ENCODE peak calls at places on chromosome 13, in four cellular contexts. H, W, A and Z are unnamed samples.

GRCh38 chr13:33276581-33276980 is 9.0 kb downstream of the STARD13 start:
- DNase-seq in H (no peak), W (no peak), A (no peak), Z (no peak)

GRCh38 chr13:65965496-65965895 is 1264.6 kb downstream of the PCDH9 start:
- DNase-seq in H (no peak), W (no peak), A (no peak), Z (no peak)

GRCh38 chr13:60230593-60230992 is 66.9 kb upstream of the DIAPH3 start:
- DNase-seq in H (no peak), W (no peak), A (no peak), Z (no peak)

GRCh38 chr13:20702530-20702929 is 969 bp upstream of the IL17D start:
- DNase-seq in H (no peak), W (no peak), A (no peak), Z (no peak)

GRCh38 chr13:21481359-21481758 is 22.3 kb upstream of the ZDHHC20 start:
- DNase-seq in H (no peak), W (no peak), A (no peak), Z (no peak)

GRCh38 chr13:50882816-50883215 is 26.8 kb upstream of the RNASEH2B start:
- DNase-seq in H (no peak), W (no peak), A (no peak), Z (no peak)

GRCh38 chr13:110978390-110978789 is 63.5 kb upstream of the ANKRD10 start:
- DNase-seq in H (no peak), W (no peak), A (no peak), Z (no peak)

GRCh38 chr13:30832845-30833332 is 73.2 kb upstream of the MEDAG start:
- DNase-seq in H (peak; percentile 58), W (peak; percentile 70), A (peak; percentile 95), Z (no peak)

GRCh38 chr13:107208889-107209288 is 641.0 kb upstream of the ARGLU1 start:
- DNase-seq in H (no peak), W (no peak), A (no peak), Z (no peak)

GRCh38 chr13:42899266-42899665 is 92.8 kb downstream of the EPSTI1 start:
- DNase-seq in H (no peak), W (no peak), A (no peak), Z (no peak)

GRCh38 chr13:29845440-29846056 is 4.9 kb downstream of the UBL3 start:
- DNase-seq in H (no peak), W (no peak), A (no peak), Z (no peak)

GRCh38 chr13:64723735-64724134 is 2506.4 kb downstream of the PCDH9 start:
- DNase-seq in H (no peak), W (no peak), A (no peak), Z (no peak)

GRCh38 chr13:112071011-112071901 is 4.3 kb downstream of the SOX1 start:
- DNase-seq in H (no peak), W (no peak), A (no peak), Z (no peak)

GRCh38 chr13:108606424-108606823 is 23.0 kb upstream of the MYO16 start:
- DNase-seq in H (no peak), W (no peak), A (no peak), Z (no peak)

GRCh38 chr13:112968380-112968909 is 569 bp upstream of the MCF2L start:
- DNase-seq in H (peak; percentile 64), W (no peak), A (peak; percentile 66), Z (peak; percentile 87)

GRCh38 chr13:51826606-51827005 is 18.4 kb downstream of the TMEM272 start:
- DNase-seq in H (no peak), W (no peak), A (peak; percentile 31), Z (no peak)

GRCh38 chr13:105165449-105166125 is 1369.9 kb downstream of the EFNB2 start:
- DNase-seq in H (peak; percentile 56), W (no peak), A (no peak), Z (no peak)

GRCh38 chr13:105474983-105475382 is 1060.5 kb downstream of the EFNB2 start:
- DNase-seq in H (no peak), W (no peak), A (no peak), Z (no peak)

GRCh38 chr13:60412909-60413616 is 16.0 kb downstream of the TDRD3 start:
- DNase-seq in H (no peak), W (no peak), A (no peak), Z (no peak)

GRCh38 chr13:30157616-30157993 is 149.7 kb downstream of the KATNAL1 start:
- DNase-seq in H (no peak), W (no peak), A (no peak), Z (peak; percentile 56)

GRCh38 chr13:41952749-41953148 is 8.2 kb downstream of the VWA8 start:
- DNase-seq in H (no peak), W (no peak), A (no peak), Z (no peak)

GRCh38 chr13:44312898-44313551 is 60.6 kb upstream of the SERP2 start:
- DNase-seq in H (no peak), W (peak; percentile 52), A (peak; percentile 52), Z (no peak)

GRCh38 chr13:56424246-56424645 is 716.5 kb upstream of the PRR20A start:
- DNase-seq in H (no peak), W (no peak), A (no peak), Z (no peak)

GRCh38 chr13:54241719-54242118 is 1213.1 kb downstream of the OLFM4 start:
- DNase-seq in H (no peak), W (no peak), A (no peak), Z (no peak)

GRCh38 chr13:50589651-50590054 is 253.8 kb downstream of the DLEU7 start:
- DNase-seq in H (no peak), W (no peak), A (no peak), Z (no peak)

GRCh38 chr13:70923863-70924752 is 815.9 kb upstream of the KLHL1 start:
- DNase-seq in H (no peak), W (no peak), A (no peak), Z (no peak)

GRCh38 chr13:90618133-90618532 is 729.4 kb upstream of the MIR17HG start:
- DNase-seq in H (no peak), W (no peak), A (no peak), Z (no peak)

GRCh38 chr13:43878897-43879322 is 630 bp downstream of the CCDC122 start:
- DNase-seq in H (peak; percentile 89), W (peak; percentile 89), A (peak; percentile 50), Z (peak; percentile 91)

GRCh38 chr13:22220186-22221160 is 549.6 kb downstream of the FGF9 start:
- DNase-seq in H (no peak), W (no peak), A (no peak), Z (no peak)

GRCh38 chr13:110824901-110825300 is 90.0 kb downstream of the ANKRD10 start:
- DNase-seq in H (no peak), W (no peak), A (no peak), Z (no peak)

DNA sequence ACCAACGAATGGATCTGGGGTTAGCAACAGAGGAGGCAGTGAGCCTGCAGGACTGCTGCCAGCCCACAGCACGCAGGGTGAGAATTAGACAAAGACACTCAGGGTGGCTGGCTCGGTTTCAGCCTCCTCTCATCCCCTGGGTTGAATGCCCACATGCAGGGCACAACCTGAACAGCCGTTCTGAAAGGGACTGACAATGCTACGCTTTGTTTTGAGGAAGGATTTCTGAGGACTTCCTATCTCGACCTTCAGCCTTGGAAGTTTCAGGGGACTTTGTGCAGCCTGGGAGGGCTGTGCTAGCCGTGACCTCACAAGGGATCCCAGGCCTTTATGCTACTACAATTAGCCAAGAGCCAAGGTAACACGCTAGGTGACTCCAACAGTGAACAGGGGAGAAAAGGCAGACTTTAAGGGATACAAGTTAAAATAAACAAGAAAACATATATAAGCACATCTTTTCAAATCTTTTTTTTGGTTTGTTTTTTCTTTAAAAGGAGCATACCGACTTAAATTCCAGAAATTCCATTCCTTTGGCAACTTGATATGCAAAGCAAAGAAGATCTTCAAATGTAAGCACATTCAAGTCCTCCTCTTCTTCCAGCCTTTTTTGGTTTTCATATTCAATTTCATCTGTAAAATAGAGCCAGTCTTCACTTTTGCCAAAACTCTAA is 34.5 kb upstream of the URAD start:
- DNase-seq in H (no peak), W (no peak), A (no peak), Z (no peak)
- H3K27ac ChIP-seq in H (no peak overlapping the region), W (no peak overlapping the region), A (no peak overlapping the region), Z (no peak overlapping the region)

DNA sequence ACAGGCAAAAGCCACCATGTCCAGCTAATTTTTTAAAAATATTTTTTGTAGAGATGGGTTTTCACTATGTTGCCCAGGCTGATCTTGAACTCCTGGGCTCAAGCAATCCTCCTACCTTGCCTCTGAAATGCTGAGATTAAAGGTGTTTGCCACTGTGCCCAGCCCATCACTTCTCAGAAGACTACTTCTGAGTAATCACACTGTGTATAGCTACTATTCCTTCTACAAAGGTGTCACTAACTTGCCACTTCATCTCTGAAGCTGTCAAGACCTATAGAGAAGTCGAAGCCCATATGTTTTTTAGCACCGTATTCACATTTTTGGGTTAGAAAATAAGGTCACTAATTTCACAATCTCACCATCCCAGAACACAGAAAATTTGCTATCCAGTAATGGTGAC is 36.0 kb upstream of the FNDC3A start:
- DNase-seq in H (no peak), W (no peak), A (no peak), Z (no peak)
- H3K27me3 ChIP-seq in H (no peaks in the 10 kb centered on the region), W (no peaks in the 10 kb centered on the region), A (no peaks in the 10 kb centered on the region), Z (no peaks in the 10 kb centered on the region)

DNA sequence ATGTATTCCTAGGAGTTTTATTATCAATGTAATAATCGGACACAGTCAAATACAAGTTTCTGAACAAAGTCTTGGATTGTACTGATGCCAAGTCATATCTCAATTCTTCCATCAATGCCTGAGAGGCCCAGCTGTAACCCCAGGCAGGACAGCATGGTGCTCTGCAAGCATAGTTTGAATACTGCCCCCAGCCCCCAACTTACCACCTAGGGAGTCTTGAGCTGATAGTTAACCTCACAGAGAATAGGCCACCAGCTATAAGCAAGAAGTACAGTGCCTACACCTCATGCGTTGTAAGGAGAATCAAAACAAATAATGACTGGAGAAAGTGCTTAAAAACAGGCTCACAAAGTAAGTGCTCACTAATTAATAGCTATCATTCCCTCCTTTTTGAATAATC is 2.7 kb downstream of the PROSER1 start:
- DNase-seq in H (no peak), W (no peak), A (no peak), Z (no peak)
- H3K27ac ChIP-seq in H (no peak overlapping the region), W (no peak overlapping the region), A (no peak overlapping the region), Z (no peak overlapping the region)

GRCh38 chr13:27970382-27971235 is 1.5 kb upstream of the CDX2 start:
- DNase-seq in H (no peak), W (peak; percentile 37), A (no peak), Z (no peak)

GRCh38 chr13:27972619-27972877 is 3.4 kb upstream of the CDX2 start:
- DNase-seq in H (no peak), W (no peak), A (no peak), Z (no peak)

GRCh38 chr13:27969866-27970229 is 733 bp upstream of the CDX2 start:
- DNase-seq in H (no peak), W (peak; percentile 11), A (no peak), Z (no peak)

GRCh38 chr13:27971776-27972618 is 2.9 kb upstream of the CDX2 start:
- DNase-seq in H (no peak), W (peak; percentile 48), A (no peak), Z (no peak)

GRCh38 chr13:27971236-27971645 is 2.1 kb upstream of the CDX2 start:
- DNase-seq in H (no peak), W (peak; percentile 37), A (no peak), Z (no peak)
- H3K27me3 ChIP-seq in H (peaks cover 100% of the 10 kb centered on the region), W (peaks cover 18% of the 10 kb centered on the region), A (peaks cover 71% of the 10 kb centered on the region), Z (peaks cover 7% of the 10 kb centered on the region)